ENCODE peak calls at places on chromosomes 6 and 20, in eight cellular contexts. D is heart left ventricle, N is endothelial cell, Z is bronchial epithelial cell, W is H1, R is right atrium auricular region, E is A673, G is GM10248. S is an unnamed sample.

GRCh38 chr6:146909376-146909775 is 294.8 kb upstream of the STXBP5 start:
- DNase-seq in D (no peak), N (no peak), Z (no peak), W (no peak), R (no peak), E (no peak), G (no peak), S (no peak)

GRCh38 chr6:41214559-41215238 is 13.4 kb upstream of the TREML4 start:
- DNase-seq in D (no peak), N (no peak), Z (no peak), W (peak), R (no peak), E (no peak), G (no peak), S (no peak)

GRCh38 chr6:31965700-31966099 is 6.2 kb downstream of the DXO start:
- DNase-seq in D (no peak), N (no peak), Z (no peak), W (no peak), R (no peak), E (no peak), G (no peak), S (no peak)

GRCh38 chr20:25389858-25390537 is 637 bp downstream of the ABHD12 start:
- DNase-seq in D (peak), N (peak), Z (no peak), W (peak), R (no peak), E (peak), G (peak), S (peak)

GRCh38 chr20:46690219-46691111 is 1.2 kb upstream of the TP53RK start:
- DNase-seq in D (no peak), N (no peak), Z (no peak), W (no peak), R (no peak), E (no peak), G (no peak), S (no peak)

GRCh38 chr6:124535746-124536145 is 426.5 kb upstream of the RNF217 start:
- DNase-seq in D (no peak), N (no peak), Z (peak), W (no peak), R (no peak), E (no peak), G (no peak), S (no peak)

GRCh38 chr20:53260591-53260990 is 288.4 kb downstream of the TSHZ2 start:
- DNase-seq in D (no peak), N (no peak), Z (no peak), W (no peak), R (no peak), E (no peak), G (no peak), S (no peak)

GRCh38 chr6:138485005-138485545 is 14.2 kb downstream of the NHSL1 start:
- DNase-seq in D (no peak), N (no peak), Z (no peak), W (no peak), R (no peak), E (no peak), G (no peak), S (no peak)

GRCh38 chr6:40485795-40486194 is 101.4 kb downstream of the LRFN2 start:
- DNase-seq in D (no peak), N (no peak), Z (no peak), W (no peak), R (no peak), E (peak), G (no peak), S (no peak)

GRCh38 chr6:79984261-79984660 is 20.2 kb upstream of the TTK start:
- DNase-seq in D (no peak), N (no peak), Z (peak), W (no peak), R (no peak), E (peak), G (no peak), S (no peak)

GRCh38 chr6:43076093-43076927 is at the start of gene PTK7:
- DNase-seq in D (no peak), N (peak), Z (no peak), W (peak), R (no peak), E (peak), G (no peak), S (peak)

GRCh38 chr6:6811151-6812002 is 222.9 kb downstream of the LY86 start:
- DNase-seq in D (no peak), N (peak), Z (peak), W (peak), R (no peak), E (peak), G (no peak), S (peak)

GRCh38 chr6:137223370-137224131 is 4.4 kb upstream of the IFNGR1 start:
- DNase-seq in D (peak), N (no peak), Z (peak), W (no peak), R (peak), E (no peak), G (no peak), S (no peak)

GRCh38 chr6:145823322-145823944 is 8.8 kb upstream of the FBXO30 start:
- DNase-seq in D (no peak), N (no peak), Z (no peak), W (no peak), R (no peak), E (no peak), G (peak), S (no peak)

GRCh38 chr20:46939031-46939430 is 44.4 kb downstream of the EYA2 start:
- DNase-seq in D (no peak), N (no peak), Z (peak), W (no peak), R (no peak), E (peak), G (no peak), S (no peak)

GRCh38 chr6:89938014-89938413 is 43.7 kb downstream of the GJA10 start:
- DNase-seq in D (no peak), N (no peak), Z (no peak), W (peak), R (no peak), E (no peak), G (no peak), S (no peak)

GRCh38 chr6:47235964-47236760 is 73.5 kb downstream of the TNFRSF21 start:
- DNase-seq in D (peak), N (no peak), Z (no peak), W (no peak), R (no peak), E (no peak), G (no peak), S (no peak)

GRCh38 chr6:81793811-81794210 is 41.3 kb upstream of the TENT5A start:
- DNase-seq in D (no peak), N (no peak), Z (no peak), W (no peak), R (no peak), E (peak), G (no peak), S (no peak)

GRCh38 chr6:16184129-16184528 is 54.3 kb upstream of the GMPR start:
- DNase-seq in D (peak), N (no peak), Z (peak), W (no peak), R (no peak), E (peak), G (peak), S (peak)

GRCh38 chr20:64113444-64113775 is 6.0 kb upstream of the NPBWR2 start:
- DNase-seq in D (no peak), N (no peak), Z (no peak), W (no peak), R (peak), E (no peak), G (no peak), S (no peak)

GRCh38 chr6:31005249-31006020 is 4.8 kb upstream of the MUC22 start:
- DNase-seq in D (peak), N (no peak), Z (peak), W (no peak), R (no peak), E (no peak), G (no peak), S (no peak)

GRCh38 chr6:88870728-88871330 is 92.6 kb downstream of the RNGTT start:
- DNase-seq in D (no peak), N (peak), Z (peak), W (no peak), R (no peak), E (peak), G (peak), S (peak)

GRCh38 chr20:46507760-46508407 is 5.5 kb downstream of the ZNF334 start:
- DNase-seq in D (no peak), N (no peak), Z (no peak), W (no peak), R (no peak), E (no peak), G (no peak), S (no peak)

DNA sequence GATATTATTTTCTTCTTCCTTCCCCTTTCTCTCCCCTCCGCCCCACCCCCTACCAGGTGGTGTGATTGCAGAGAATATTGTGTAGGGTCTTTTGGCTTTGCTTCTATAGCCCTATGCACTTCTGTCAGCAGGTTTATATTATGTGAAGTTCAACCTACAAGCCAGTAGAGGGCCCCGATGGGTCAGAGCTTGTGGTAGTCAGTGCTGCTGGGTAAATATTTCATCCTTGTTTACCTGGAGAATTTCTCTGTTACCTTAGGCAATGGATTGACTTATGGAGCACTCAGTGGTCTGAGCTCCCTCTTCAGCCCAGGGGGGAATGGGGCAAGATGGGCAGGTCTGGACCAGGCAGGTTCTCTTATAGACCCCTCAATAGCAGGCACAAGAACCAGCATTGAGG is 720.9 kb downstream of the GRIK2 start:
- DNase-seq in D (no peak), N (peak), Z (peak), W (no peak), R (no peak), E (peak), G (no peak), S (peak)
- TF ChIP-seq CTCF in D (no peak), N (peak), Z (peak), W (peak), R (no peak), E (peak), G (peak), S (peak)

DNA sequence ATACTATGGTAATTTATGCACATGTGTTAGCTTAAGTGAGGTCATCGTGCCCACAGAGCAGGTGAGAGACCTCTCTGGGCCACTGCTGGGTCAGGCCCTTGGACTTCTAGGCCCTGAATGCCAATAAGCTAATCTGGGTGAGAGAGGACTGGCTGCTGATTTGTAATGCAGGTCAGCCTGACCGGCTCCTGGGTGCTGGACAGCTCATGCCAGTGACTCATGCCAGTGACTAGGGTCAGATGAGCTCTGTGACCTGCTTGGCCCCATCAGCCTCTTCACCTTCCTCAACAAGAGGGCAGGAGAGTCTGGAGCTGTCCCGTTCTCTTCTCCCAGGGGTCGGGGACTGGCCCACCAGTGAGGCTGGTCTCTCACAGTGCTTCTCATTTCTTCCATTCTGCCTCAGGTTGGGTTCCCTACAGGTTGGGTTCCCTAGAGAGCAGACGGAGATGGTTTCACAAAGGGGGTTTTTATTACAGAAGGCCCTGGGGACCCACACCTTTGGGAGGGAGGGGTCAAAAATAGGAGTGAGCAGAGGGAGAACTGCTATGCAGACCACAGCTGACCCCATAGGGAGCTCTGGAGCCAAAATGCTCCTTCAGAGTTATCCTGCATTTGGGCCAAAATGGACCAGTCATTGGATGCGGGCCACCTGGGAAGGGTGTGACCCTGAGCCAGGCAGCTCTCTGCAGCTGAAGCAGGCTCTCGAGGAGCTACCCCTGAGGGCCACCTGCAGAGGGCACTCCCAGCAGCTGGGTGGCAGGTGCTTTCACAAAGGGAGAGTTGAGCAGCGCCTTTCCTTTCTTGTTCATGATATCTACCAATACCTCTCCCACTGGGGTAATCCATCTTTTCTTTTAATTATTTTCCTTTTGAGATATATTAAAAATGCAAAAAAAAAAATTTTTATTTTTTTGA is 2.2 kb upstream of the OXT start:
- DNase-seq in D (no peak), N (no peak), Z (peak), W (no peak), R (no peak), E (no peak), G (peak), S (peak)
- TF ChIP-seq CTCF in D (peak), N (no peak), Z (peak), W (peak), R (no peak), E (peak), G (peak), S (peak)

DNA sequence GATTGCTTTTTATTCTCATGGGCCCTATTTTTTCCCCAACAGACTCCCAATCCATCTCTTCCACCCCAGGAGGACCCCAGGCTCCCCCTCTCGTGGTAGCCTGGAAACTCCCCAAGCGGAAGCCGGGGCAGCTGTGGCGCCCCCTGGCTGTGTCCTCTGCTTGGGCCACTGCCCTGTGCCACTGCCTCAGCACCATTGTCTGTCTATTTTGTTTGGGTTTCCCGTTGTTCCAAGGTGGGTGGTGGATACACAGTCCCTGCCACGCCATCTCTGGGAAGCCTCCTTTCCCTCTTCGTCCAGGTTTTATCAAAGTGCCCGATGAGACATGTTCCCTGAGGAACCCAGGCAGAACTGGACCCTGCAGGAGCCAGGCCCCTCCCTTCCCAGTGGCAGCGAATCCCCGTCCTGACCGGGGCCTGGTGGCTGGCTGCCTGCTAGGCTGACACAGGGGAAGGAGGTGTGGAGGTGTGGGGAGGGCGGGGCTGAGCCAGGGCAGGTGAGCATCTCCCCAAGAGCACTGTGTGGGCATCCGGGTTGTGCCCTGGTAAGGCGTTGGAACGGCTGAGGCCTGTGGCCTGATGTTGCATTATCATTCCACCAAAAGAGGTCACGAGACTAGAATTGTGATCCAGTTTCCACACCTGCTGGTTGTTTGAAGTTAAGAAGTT is 228.2 kb downstream of the CDH4 start:
- DNase-seq in D (no peak), N (no peak), Z (no peak), W (peak), R (no peak), E (no peak), G (no peak), S (no peak)
- TF ChIP-seq CTCF in D (no peak), N (no peak), Z (no peak), W (peak), R (no peak), E (peak), G (no peak), S (no peak)

GRCh38 chr6:150924808-150925654 is 59.5 kb downstream of the MTHFD1L start:
- DNase-seq in D (no peak), N (no peak), Z (no peak), W (no peak), R (peak), E (no peak), G (no peak), S (no peak)

GRCh38 chr6:150929403-150929802 is 63.9 kb downstream of the MTHFD1L start:
- DNase-seq in D (no peak), N (no peak), Z (no peak), W (no peak), R (no peak), E (no peak), G (no peak), S (no peak)

GRCh38 chr6:150930816-150931215 is 65.3 kb downstream of the MTHFD1L start:
- DNase-seq in D (no peak), N (no peak), Z (no peak), W (no peak), R (no peak), E (no peak), G (no peak), S (no peak)

GRCh38 chr6:150925655-150925928 is 60.1 kb downstream of the MTHFD1L start:
- DNase-seq in D (no peak), N (no peak), Z (no peak), W (no peak), R (no peak), E (no peak), G (no peak), S (no peak)

GRCh38 chr6:150928882-150929281 is 63.4 kb downstream of the MTHFD1L start:
- DNase-seq in D (no peak), N (no peak), Z (no peak), W (no peak), R (no peak), E (peak), G (peak), S (no peak)
- TF ChIP-seq CTCF in D (no peak), N (no peak), Z (peak), W (peak), R (peak), E (peak), G (peak), S (peak)